ENCODE peak calls at places on chromosomes 3 and 15, in ten cellular contexts. O is NCI-H1092; B is dermis blood vessel endothelial cell; G is adipocyte; U is endothelial cell of umbilical vein; H is osteocyte; C is stimulated activated naive CD4-positive, alpha-beta T cell; Q is caudate nucleus; E is ACHN; V is NCI-H2081. L is an unnamed sample.

GRCh38 chr3:39180183-39180545 is 12.2 kb downstream of the XIRP1 start:
- DNase-seq in U (no peak), H (no peak), V (no peak), Q (no peak), C (no peak), E (no peak), G (no peak), B (no peak), O (no peak), L (no peak)

GRCh38 chr15:88174571-88174970 is 82.0 kb downstream of the NTRK3 start:
- DNase-seq in Q (no peak), V (no peak), H (no peak), C (no peak), U (no peak), O (no peak), B (no peak), E (no peak), G (no peak), L (no peak)

GRCh38 chr3:72031581-72031980 is 246.6 kb upstream of the PROK2 start:
- DNase-seq in Q (no peak), G (peak), O (no peak), B (no peak), E (no peak), H (no peak), C (no peak), U (no peak), V (no peak), L (no peak)

GRCh38 chr15:73897441-73898261 is 24.3 kb downstream of the TBC1D21 start:
- DNase-seq in U (peak), Q (no peak), B (peak), C (no peak), O (peak), E (peak), H (no peak), V (peak), G (peak), L (no peak)

GRCh38 chr3:170499562-170500156 is 81.0 kb downstream of the CLDN11 start:
- DNase-seq in O (no peak), G (peak), U (peak), H (no peak), V (no peak), E (peak), C (no peak), Q (no peak), B (peak), L (peak)

GRCh38 chr3:54146383-54147239 is 24.3 kb downstream of the CACNA2D3 start:
- DNase-seq in U (no peak), O (peak), Q (no peak), V (peak), E (peak), H (no peak), G (peak), C (no peak), B (no peak), L (peak)

GRCh38 chr3:100640633-100641032 is 31.2 kb downstream of the ADGRG7 start:
- DNase-seq in V (no peak), Q (no peak), U (no peak), G (no peak), E (no peak), H (no peak), B (no peak), O (no peak), C (no peak), L (no peak)

GRCh38 chr15:48967336-48967735 is 3.6 kb upstream of the SHC4 start:
- DNase-seq in E (no peak), H (no peak), V (no peak), U (no peak), O (no peak), B (no peak), Q (no peak), G (no peak), C (no peak), L (no peak)

GRCh38 chr3:185708392-185708791 is 116.5 kb downstream of the IGF2BP2 start:
- DNase-seq in B (no peak), V (no peak), H (no peak), C (no peak), E (no peak), Q (no peak), O (no peak), U (no peak), G (no peak), L (no peak)

GRCh38 chr3:166433060-166433459 is 595.8 kb upstream of the BCHE start:
- DNase-seq in B (no peak), G (no peak), Q (no peak), U (no peak), H (no peak), C (no peak), V (no peak), O (no peak), E (no peak), L (no peak)

GRCh38 chr15:56732881-56733130 is 503 bp downstream of the ZNF280D start:
- DNase-seq in Q (peak), C (no peak), V (no peak), H (no peak), U (peak), E (no peak), B (no peak), G (no peak), O (peak), L (no peak)

GRCh38 chr3:166902374-166902773 is 477.7 kb downstream of the ZBBX start:
- DNase-seq in U (no peak), B (no peak), V (no peak), E (no peak), O (no peak), Q (no peak), G (peak), C (no peak), H (no peak), L (no peak)

GRCh38 chr3:17329932-17330331 is 412.5 kb downstream of the TBC1D5 start:
- DNase-seq in C (no peak), O (no peak), E (no peak), G (no peak), H (no peak), V (no peak), Q (no peak), U (no peak), B (no peak), L (no peak)

GRCh38 chr3:10437272-10437994 is 68.0 kb downstream of the ATP2B2 start:
- DNase-seq in V (no peak), G (peak), E (peak), C (peak), H (no peak), B (peak), U (peak), Q (no peak), O (no peak), L (no peak)